ENCODE peak calls at places on chromosomes 13 and 19, in four cellular contexts. F, S, V and P are unnamed samples.

GRCh38 chr19:17240855-17241399 is 4.8 kb downstream of the NR2F6 start:
- DNase-seq in F (no peak), S (no peak), V (no peak), P (no peak)

GRCh38 chr13:95643814-95644598 is 500 bp downstream of the DZIP1 start:
- DNase-seq in F (peak), S (peak), V (no peak), P (peak)

GRCh38 chr13:84607614-84608013 is 725.3 kb upstream of the SLITRK1 start:
- DNase-seq in F (no peak), S (no peak), V (no peak), P (no peak)

GRCh38 chr13:112713517-112714253 is 23.8 kb downstream of the ATP11A start:
- DNase-seq in F (no peak), S (no peak), V (no peak), P (no peak)

GRCh38 chr19:10871711-10872550 is 578 bp downstream of the CARM1 start:
- DNase-seq in F (no peak), S (no peak), V (no peak), P (no peak)

GRCh38 chr13:39881887-39882286 is 226.4 kb downstream of the COG6 start:
- DNase-seq in F (no peak), S (no peak), V (no peak), P (no peak)

GRCh38 chr19:10163557-10163956 is 31.2 kb downstream of the DNMT1 start:
- DNase-seq in F (no peak), S (no peak), V (no peak), P (no peak)

GRCh38 chr19:10968527-10969081 is 7.8 kb downstream of the SMARCA4 start:
- DNase-seq in F (no peak), S (no peak), V (peak), P (no peak)

GRCh38 chr13:23744315-23744714 is 144.9 kb downstream of the MIPEP start:
- DNase-seq in F (no peak), S (no peak), V (no peak), P (no peak)

GRCh38 chr13:113932060-113932459 is 41.8 kb downstream of the C13orf46 start:
- DNase-seq in F (no peak), S (no peak), V (no peak), P (no peak)

GRCh38 chr13:105278797-105279425 is 1256.6 kb downstream of the EFNB2 start:
- DNase-seq in F (peak), S (no peak), V (no peak), P (peak)

GRCh38 chr13:36910545-36910944 is 9.5 kb downstream of the SMAD9 start:
- DNase-seq in F (no peak), S (no peak), V (no peak), P (no peak)

GRCh38 chr13:98839826-98840769 is 87.6 kb upstream of the SLC15A1 start:
- DNase-seq in F (peak), S (peak), V (no peak), P (peak)

GRCh38 chr13:81738364-81738763 is 1397.4 kb upstream of the SPRY2 start:
- DNase-seq in F (no peak), S (no peak), V (no peak), P (no peak)

GRCh38 chr13:24008679-24009078 is 111.4 kb upstream of the C1QTNF9B start:
- DNase-seq in F (no peak), S (no peak), V (no peak), P (no peak)

GRCh38 chr19:55146648-55147218 is 2.3 kb downstream of the TNNT1 start:
- DNase-seq in F (peak), S (peak), V (no peak), P (peak)

GRCh38 chr13:95231393-95231792 is 69.9 kb downstream of the ABCC4 start:
- DNase-seq in F (no peak), S (no peak), V (no peak), P (no peak)

GRCh38 chr13:45101327-45102018 is 18.8 kb upstream of the GTF2F2 start:
- DNase-seq in F (no peak), S (no peak), V (no peak), P (peak)

GRCh38 chr19:52398091-52398461 is 427 bp downstream of the ZNF528 start:
- DNase-seq in F (no peak), S (peak), V (no peak), P (peak)

GRCh38 chr19:495047-495439 is 1.2 kb upstream of the MADCAM1 start:
- DNase-seq in F (no peak), S (no peak), V (no peak), P (no peak)

GRCh38 chr19:37969695-37970094 is 62.7 kb downstream of the SIPA1L3 start:
- DNase-seq in F (no peak), S (no peak), V (no peak), P (no peak)

GRCh38 chr13:89925107-89925506 is 1422.4 kb upstream of the MIR17HG start:
- DNase-seq in F (no peak), S (peak), V (no peak), P (no peak)

GRCh38 chr13:106597190-106597589 is 29.3 kb upstream of the ARGLU1 start:
- DNase-seq in F (no peak), S (no peak), V (no peak), P (no peak)

GRCh38 chr13:101552797-101553196 is 100.3 kb downstream of the ITGBL1 start:
- DNase-seq in F (no peak), S (no peak), V (no peak), P (no peak)

GRCh38 chr13:73138967-73139491 is 80.2 kb downstream of the KLF5 start:
- DNase-seq in F (no peak), S (no peak), V (no peak), P (no peak)

GRCh38 chr19:45677351-45678230 is 9.6 kb downstream of the GIPR start:
- DNase-seq in F (peak), S (peak), V (peak), P (peak)

GRCh38 chr19:7507884-7508283 is 8.0 kb upstream of the ZNF358 start:
- DNase-seq in F (peak), S (peak), V (no peak), P (peak)

GRCh38 chr19:14476663-14477401 is 1.7 kb upstream of the PTGER1 start:
- DNase-seq in F (peak), S (no peak), V (no peak), P (no peak)

GRCh38 chr13:71218960-71219359 is 648.0 kb downstream of the DACH1 start:
- DNase-seq in F (no peak), S (peak), V (no peak), P (peak)

GRCh38 chr13:91141619-91142061 is 205.8 kb upstream of the MIR17HG start:
- DNase-seq in F (no peak), S (no peak), V (no peak), P (no peak)
- TF ChIP-seq SUZ12 in F (no peak), S (no peak), V (no peak), P (no peak)

GRCh38 chr19:34209726-34210125 is 37.4 kb downstream of the LSM14A start:
- DNase-seq in F (no peak), S (no peak), V (no peak), P (no peak)
- H3K4me3 ChIP-seq in F (no peak), S (no peak), V (no peak), P (no peak)

GRCh38 chr19:42280761-42281174 is 11.7 kb downstream of the CIC start:
- DNase-seq in F (no peak), S (no peak), V (no peak), P (no peak)
- TF ChIP-seq SUZ12 in F (no peak), S (no peak), V (no peak), P (no peak)

GRCh38 chr19:39319098-39319891 is 1.4 kb downstream of the LRFN1 start:
- DNase-seq in F (no peak), S (no peak), V (no peak), P (no peak)
- H3K4me3 ChIP-seq in F (peak), S (no peak), V (no peak), P (peak)